ENCODE peak calls at places on chromosome 3, in six cellular contexts. E is HFF-Myc, P is AG04450, W is left ventricle myocardium inferior, X is astrocyte of the spinal cord, B is Peyer's patch. L is an unnamed sample.

GRCh38 chr3:52636673-52637072 is 49.0 kb downstream of the PBRM1 start:
- DNase-seq in E (no peak), P (no peak), W (no peak), X (no peak), B (no peak), L (no peak)

GRCh38 chr3:65979731-65980130 is 59.0 kb downstream of the MAGI1 start:
- DNase-seq in E (peak; percentile 67), P (peak; percentile 23), W (no peak), X (peak; percentile 57), B (no peak), L (no peak)

GRCh38 chr3:133525435-133525834 is 48.1 kb upstream of the CDV3 start:
- DNase-seq in E (no peak), P (no peak), W (no peak), X (no peak), B (no peak), L (no peak)

GRCh38 chr3:152942366-152942765 is 107.4 kb downstream of the P2RY1 start:
- DNase-seq in E (no peak), P (no peak), W (no peak), X (no peak), B (no peak), L (no peak)

GRCh38 chr3:128863560-128863959 is 15.9 kb upstream of the ACAD9 start:
- DNase-seq in E (no peak), P (no peak), W (no peak), X (no peak), B (no peak), L (no peak)

GRCh38 chr3:66692108-66692750 is 191.4 kb upstream of the LRIG1 start:
- DNase-seq in E (no peak), P (no peak), W (no peak), X (no peak), B (peak; percentile 51), L (no peak)

GRCh38 chr3:42600958-42601675 is 631 bp downstream of the NKTR start:
- DNase-seq in E (peak; percentile 16), P (peak; percentile 33), W (peak; percentile 72), X (peak; percentile 64), B (no peak), L (no peak)

GRCh38 chr3:64591606-64592005 is 96.2 kb downstream of the ADAMTS9 start:
- DNase-seq in E (no peak), P (no peak), W (no peak), X (no peak), B (no peak), L (no peak)

GRCh38 chr3:34584971-34585370 is 786.5 kb downstream of the PDCD6IP start:
- DNase-seq in E (no peak), P (no peak), W (no peak), X (no peak), B (no peak), L (no peak)

GRCh38 chr3:140545756-140546155 is 132.1 kb upstream of the TRIM42 start:
- DNase-seq in E (no peak), P (no peak), W (no peak), X (peak; percentile 13), B (no peak), L (no peak)

GRCh38 chr3:120418866-120419490 is 31.8 kb downstream of the FSTL1 start:
- DNase-seq in E (no peak), P (no peak), W (peak; percentile 52), X (no peak), B (peak; percentile 58), L (no peak)

GRCh38 chr3:152480282-152480953 is 211.7 kb downstream of the MBNL1 start:
- DNase-seq in E (no peak), P (no peak), W (no peak), X (no peak), B (no peak), L (no peak)

GRCh38 chr3:149723781-149724180 is 28.5 kb downstream of the COMMD2 start:
- DNase-seq in E (peak; percentile 17), P (no peak), W (no peak), X (no peak), B (no peak), L (no peak)

GRCh38 chr3:23389089-23389488 is 186.0 kb downstream of the UBE2E2 start:
- DNase-seq in E (no peak), P (no peak), W (no peak), X (no peak), B (no peak), L (no peak)

GRCh38 chr3:168859574-168859973 is 763.9 kb upstream of the GOLIM4 start:
- DNase-seq in E (no peak), P (no peak), W (no peak), X (no peak), B (no peak), L (no peak)

GRCh38 chr3:185630182-185630622 is 44.1 kb downstream of the SENP2 start:
- DNase-seq in E (no peak), P (no peak), W (peak; percentile 71), X (peak; percentile 62), B (no peak), L (no peak)

GRCh38 chr3:142180761-142181362 is 31.5 kb upstream of the TFDP2 start:
- DNase-seq in E (peak; percentile 12), P (no peak), W (peak; percentile 26), X (peak; percentile 33), B (no peak), L (no peak)

GRCh38 chr3:88960019-88960418 is 147.4 kb upstream of the EPHA3 start:
- DNase-seq in E (no peak), P (no peak), W (no peak), X (no peak), B (no peak), L (no peak)

DNA sequence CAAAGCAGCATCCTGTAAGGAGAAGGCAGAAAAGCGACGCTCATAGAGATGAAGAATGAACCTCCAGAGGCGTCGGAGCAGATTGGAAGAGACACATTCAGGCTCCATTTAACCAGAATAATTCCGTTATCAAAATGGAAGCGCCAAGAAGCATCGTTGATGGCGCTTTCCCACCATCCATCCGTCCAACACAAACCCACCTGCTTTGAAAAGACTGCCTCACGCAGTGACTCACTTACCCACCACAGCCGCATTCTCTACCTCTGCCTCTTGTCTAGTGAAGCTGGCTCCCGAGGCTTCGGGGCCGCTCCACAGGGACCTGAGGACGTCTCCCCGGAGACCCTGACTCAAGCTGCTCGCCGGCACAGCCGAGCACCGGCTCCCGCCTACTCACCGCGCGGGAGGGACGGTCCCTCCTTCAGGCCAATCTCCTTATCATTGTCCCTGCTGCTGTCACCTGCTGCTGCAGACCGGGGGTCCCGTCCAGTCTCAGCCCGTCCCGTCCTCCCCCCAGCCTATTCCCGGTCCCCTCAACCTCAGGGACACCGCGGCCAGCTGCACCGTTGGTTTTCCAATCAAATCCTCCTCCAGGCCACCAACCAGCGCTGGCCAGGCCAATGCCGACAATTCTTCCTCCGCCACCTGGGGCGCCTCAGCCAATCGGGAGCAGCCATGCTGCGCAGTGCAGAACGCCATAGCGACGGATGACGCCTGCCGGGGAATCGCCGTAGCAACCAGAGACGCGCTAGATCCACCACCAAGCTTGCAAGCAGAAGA is at the start of gene NEK10:
- DNase-seq in E (peak; percentile 77), P (peak; percentile 64), W (peak; percentile 85), X (peak; percentile 91), B (peak; percentile 94), L (peak; percentile 39)
- TF ChIP-seq CTCF in E (no peak), P (no peak), W (peak; percentile 17), X (no peak), B (no peak), L (no peak)

DNA sequence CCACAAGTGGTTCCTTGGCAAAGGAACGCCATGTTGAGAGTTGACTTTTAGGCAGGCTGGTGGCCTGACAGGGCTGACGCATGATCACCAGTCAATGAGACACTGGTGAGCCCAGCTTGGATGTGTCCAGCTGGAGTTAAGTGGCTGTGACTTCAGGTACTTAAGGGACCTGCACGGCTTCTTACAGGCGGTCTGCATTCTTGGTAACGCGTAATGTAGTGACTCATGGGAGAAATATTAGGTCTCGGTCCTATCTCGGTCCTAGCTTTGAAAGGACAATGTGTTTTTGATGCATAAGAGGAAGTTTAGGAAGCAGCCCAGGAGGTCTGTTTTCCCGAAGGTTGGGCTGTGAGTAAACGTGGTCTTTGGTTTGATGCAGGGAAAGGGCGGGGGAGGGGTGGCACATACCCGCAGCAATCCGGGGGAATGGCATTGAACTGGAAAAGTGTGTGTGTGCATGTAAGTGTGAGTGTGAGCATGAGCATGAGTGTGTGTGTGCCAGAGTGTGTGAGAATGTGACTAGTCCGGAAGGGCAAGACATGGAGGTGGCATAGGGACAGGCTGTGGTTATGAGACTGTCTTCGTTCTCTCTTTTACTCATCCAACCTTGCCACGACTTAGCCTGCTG is 55.3 kb downstream of the FAM43A start:
- DNase-seq in E (peak; percentile 84), P (no peak), W (no peak), X (peak; percentile 68), B (no peak), L (peak; percentile 66)
- H3K4me3 ChIP-seq in E (no peak overlapping the region), P (no peak overlapping the region), W (no peak overlapping the region), X (no peak overlapping the region), B (no peak overlapping the region), L (no peak overlapping the region)

GRCh38 chr3:143763568-143764162 is 84.6 kb downstream of the SLC9A9 start:
- DNase-seq in E (no peak), P (no peak), W (no peak), X (peak; percentile 36), B (no peak), L (peak; percentile 9)
- TF ChIP-seq CTCF in E (peak; percentile 13), P (peak; percentile 49), W (peak; percentile 43), X (peak; percentile 48), B (peak; percentile 3), L (peak; percentile 68)

GRCh38 chr3:151459360-151459759 is 1.5 kb downstream of the IGSF10 start:
- DNase-seq in E (no peak), P (no peak), W (no peak), X (no peak), B (no peak), L (no peak)
- H3K4me3 ChIP-seq in E (no peak overlapping the region), P (no peak overlapping the region), W (peak overlapping the region; percentile 64), X (no peak overlapping the region), B (no peak overlapping the region), L (no peak overlapping the region)

GRCh38 chr3:171383206-171384018 is 76.8 kb downstream of the TNIK start:
- DNase-seq in E (no peak), P (no peak), W (no peak), X (peak; percentile 60), B (no peak), L (no peak)

GRCh38 chr3:171380711-171381435 is 79.3 kb downstream of the TNIK start:
- DNase-seq in E (no peak), P (no peak), W (no peak), X (no peak), B (no peak), L (no peak)

GRCh38 chr3:171387047-171387446 is 73.2 kb downstream of the TNIK start:
- DNase-seq in E (no peak), P (no peak), W (no peak), X (no peak), B (no peak), L (no peak)

GRCh38 chr3:171385086-171385485 is 75.1 kb downstream of the TNIK start:
- DNase-seq in E (no peak), P (no peak), W (no peak), X (no peak), B (no peak), L (no peak)

DNA sequence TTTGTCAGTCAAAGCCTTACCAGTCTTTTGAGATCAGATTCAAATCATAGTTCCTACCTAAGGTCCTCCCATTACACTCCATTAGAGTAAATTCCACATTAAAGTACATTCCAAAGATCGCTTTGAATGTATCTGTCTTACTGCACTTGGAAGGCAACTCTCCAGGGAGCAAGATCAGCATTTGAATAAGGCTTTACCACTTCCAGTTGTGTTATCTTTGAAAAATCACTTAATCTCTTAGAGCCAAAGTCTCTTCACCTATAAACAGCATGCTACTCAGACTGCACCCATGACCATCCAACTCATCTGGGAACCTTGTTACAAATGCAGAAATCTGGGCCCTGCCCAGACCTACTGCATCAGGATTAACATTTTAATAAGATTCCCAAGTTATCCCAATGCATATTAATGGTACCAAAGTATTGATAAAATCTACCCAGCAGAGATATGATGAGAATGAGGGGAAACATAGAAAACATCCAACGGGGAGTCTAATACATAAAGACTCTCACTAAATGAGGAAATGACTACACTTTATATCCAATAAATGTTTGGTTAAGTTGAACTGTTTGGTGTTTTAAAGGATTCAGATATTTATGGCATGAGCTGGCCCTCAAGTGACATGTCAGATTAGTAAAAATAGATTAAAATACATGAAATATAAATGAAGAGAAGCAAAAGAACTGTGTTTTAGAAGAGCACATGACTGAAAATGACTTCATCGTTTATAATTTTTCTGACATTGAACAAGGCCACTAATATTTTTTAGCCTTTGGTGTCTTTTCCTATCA is 75.9 kb downstream of the TNIK start:
- DNase-seq in E (no peak), P (no peak), W (no peak), X (no peak), B (no peak), L (no peak)
- TF ChIP-seq CTCF in E (no peak), P (no peak), W (no peak), X (no peak), B (no peak), L (no peak)

L was measured in epithelial cell of proximal tubule.